ENCODE peak calls at places on chromosomes 16 and 17, in nine cellular contexts. X is AG10803, L is kidney epithelial cell, D is BJ, P is GM23338, O is mesothelial cell of epicardium, U is lung, W is body of pancreas, N is AG09309. C is an unnamed sample.

GRCh38 chr16:49839462-49839825 is 16.5 kb downstream of the ZNF423 start:
- DNase-seq in X (no peak), L (no peak), D (no peak), P (peak; percentile 37), O (no peak), U (no peak), W (no peak), N (no peak), C (no peak)

GRCh38 chr17:45371414-45372324 is 54.8 kb upstream of the MAP3K14 start:
- DNase-seq in X (peak; percentile 98), L (peak; percentile 83), D (peak; percentile 91), P (peak; percentile 95), O (peak; percentile 92), U (peak; percentile 84), W (peak; percentile 83), N (peak; percentile 94), C (peak; percentile 56)

GRCh38 chr16:11843861-11844260 is 7.5 kb downstream of the RSL1D1 start:
- DNase-seq in X (no peak), L (no peak), D (no peak), P (no peak), O (no peak), U (no peak), W (no peak), N (no peak), C (no peak)

GRCh38 chr17:82923366-82924113 is 83.7 kb upstream of the ZNF750 start:
- DNase-seq in X (no peak), L (no peak), D (no peak), P (no peak), O (no peak), U (no peak), W (no peak), N (no peak), C (no peak)

GRCh38 chr17:79925242-79925957 is 86.2 kb upstream of the CBX4 start:
- DNase-seq in X (peak; percentile 31), L (no peak), D (no peak), P (peak; percentile 45), O (no peak), U (peak; percentile 79), W (peak; percentile 80), N (no peak), C (no peak)

GRCh38 chr16:69741951-69742904 is 12.5 kb downstream of the NOB1 start:
- DNase-seq in X (no peak), L (no peak), D (no peak), P (no peak), O (peak; percentile 71), U (peak; percentile 67), W (peak; percentile 69), N (no peak), C (no peak)

GRCh38 chr16:49409121-49409520 is 35.5 kb downstream of the C16orf78 start:
- DNase-seq in X (no peak), L (no peak), D (no peak), P (no peak), O (no peak), U (no peak), W (no peak), N (no peak), C (no peak)

GRCh38 chr17:40427002-40427491 is 9.4 kb upstream of the TOP2A start:
- DNase-seq in X (no peak), L (no peak), D (no peak), P (no peak), O (peak; percentile 10), U (no peak), W (no peak), N (no peak), C (no peak)

GRCh38 chr16:1296688-1297412 is 12.6 kb upstream of the UBE2I start:
- DNase-seq in X (peak; percentile 34), L (peak; percentile 88), D (peak; percentile 34), P (no peak), O (no peak), U (no peak), W (peak; percentile 74), N (no peak), C (no peak)

GRCh38 chr16:72001180-72001890 is 1.1 kb upstream of the PKD1L3 start:
- DNase-seq in X (no peak), L (no peak), D (no peak), P (no peak), O (no peak), U (no peak), W (no peak), N (no peak), C (no peak)

GRCh38 chr17:8289103-8289397 is 580 bp downstream of the RANGRF start:
- DNase-seq in X (no peak), L (no peak), D (no peak), P (peak; percentile 79), O (peak; percentile 78), U (no peak), W (no peak), N (no peak), C (no peak)

GRCh38 chr17:75753514-75754377 is 11.2 kb downstream of the GALK1 start:
- DNase-seq in X (peak; percentile 60), L (no peak), D (no peak), P (peak; percentile 92), O (peak; percentile 73), U (peak; percentile 47), W (peak; percentile 69), N (no peak), C (peak; percentile 55)

GRCh38 chr17:77453613-77454559 is 313.1 kb downstream of the SEC14L1 start:
- DNase-seq in X (no peak), L (no peak), D (no peak), P (no peak), O (no peak), U (no peak), W (peak; percentile 73), N (no peak), C (peak; percentile 68)

GRCh38 chr16:25005445-25006306 is 9.5 kb downstream of the ARHGAP17 start:
- DNase-seq in X (peak; percentile 32), L (no peak), D (no peak), P (no peak), O (no peak), U (no peak), W (no peak), N (no peak), C (no peak)

GRCh38 chr17:12727881-12728280 is 61.4 kb upstream of the ARHGAP44 start:
- DNase-seq in X (no peak), L (no peak), D (no peak), P (no peak), O (no peak), U (no peak), W (no peak), N (no peak), C (no peak)

GRCh38 chr16:80946481-80946880 is 60.2 kb downstream of the CMC2 start:
- DNase-seq in X (peak; percentile 17), L (no peak), D (no peak), P (no peak), O (no peak), U (no peak), W (no peak), N (no peak), C (no peak)

GRCh38 chr17:67582632-67583230 is 135.0 kb upstream of the NOL11 start:
- DNase-seq in X (no peak), L (no peak), D (no peak), P (no peak), O (peak; percentile 43), U (no peak), W (peak; percentile 90), N (no peak), C (no peak)

GRCh38 chr16:81447383-81448101 is 2.9 kb downstream of the CMIP start:
- DNase-seq in X (no peak), L (no peak), D (no peak), P (peak; percentile 39), O (no peak), U (peak; percentile 68), W (peak; percentile 67), N (no peak), C (peak; percentile 78)

GRCh38 chr16:72997141-72997542 is 50.8 kb downstream of the ZFHX3 start:
- DNase-seq in X (peak; percentile 67), L (no peak), D (no peak), P (no peak), O (no peak), U (peak; percentile 71), W (peak; percentile 65), N (no peak), C (peak; percentile 59)

GRCh38 chr17:73189417-73190099 is 3.3 kb upstream of the COG1 start:
- DNase-seq in X (peak; percentile 53), L (peak; percentile 38), D (no peak), P (peak; percentile 68), O (no peak), U (no peak), W (no peak), N (no peak), C (no peak)
- TF ChIP-seq CTCF in X (peak; percentile 62), L (peak; percentile 82), D (peak; percentile 59), P (peak; percentile 58), O (no peak), U (peak; percentile 40), W (no peak), N (peak; percentile 71), C (peak; percentile 29)

GRCh38 chr16:2782583-2783351 is 4.6 kb downstream of the PRSS33 start:
- DNase-seq in X (no peak), L (no peak), D (no peak), P (peak; percentile 55), O (no peak), U (no peak), W (no peak), N (no peak), C (no peak)
- TF ChIP-seq CTCF in X (no peak), L (no peak), D (no peak), P (no peak), O (no peak), U (no peak), W (no peak), N (no peak), C (no peak)

DNA sequence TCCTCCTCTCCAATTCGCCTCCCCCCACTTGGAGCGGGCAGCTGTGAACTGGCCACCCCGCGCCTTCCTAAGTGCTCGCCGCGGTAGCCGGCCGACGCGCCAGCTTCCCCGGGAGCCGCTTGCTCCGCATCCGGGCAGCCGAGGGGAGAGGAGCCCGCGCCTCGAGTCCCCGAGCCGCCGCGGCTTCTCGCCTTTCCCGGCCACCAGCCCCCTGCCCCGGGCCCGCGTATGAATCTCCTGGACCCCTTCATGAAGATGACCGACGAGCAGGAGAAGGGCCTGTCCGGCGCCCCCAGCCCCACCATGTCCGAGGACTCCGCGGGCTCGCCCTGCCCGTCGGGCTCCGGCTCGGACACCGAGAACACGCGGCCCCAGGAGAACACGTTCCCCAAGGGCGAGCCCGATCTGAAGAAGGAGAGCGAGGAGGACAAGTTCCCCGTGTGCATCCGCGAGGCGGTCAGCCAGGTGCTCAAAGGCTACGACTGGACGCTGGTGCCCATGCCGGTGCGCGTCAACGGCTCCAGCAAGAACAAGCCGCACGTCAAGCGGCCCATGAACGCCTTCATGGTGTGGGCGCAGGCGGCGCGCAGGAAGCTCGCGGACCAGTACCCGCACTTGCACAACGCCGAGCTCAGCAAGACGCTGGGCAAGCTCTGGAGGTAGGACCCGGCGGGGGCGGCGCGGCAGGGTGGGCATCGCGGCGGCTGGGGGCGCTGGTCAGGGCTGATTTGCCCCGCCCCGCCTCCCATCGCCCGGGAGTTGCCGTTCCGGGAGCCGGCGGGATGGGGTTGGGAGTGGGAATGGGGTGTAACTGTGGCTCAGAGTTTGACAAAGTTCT is 563 bp downstream of the SOX9 start:
- DNase-seq in X (peak; percentile 50), L (no peak), D (no peak), P (peak; percentile 66), O (peak; percentile 67), U (peak; percentile 38), W (peak; percentile 59), N (no peak), C (no peak)
- TF ChIP-seq CTCF in X (no peak), L (no peak), D (no peak), P (no peak), O (no peak), U (no peak), W (no peak), N (no peak), C (no peak)

GRCh38 chr17:1724869-1725641 is 551 bp downstream of the WDR81 start:
- DNase-seq in X (no peak), L (no peak), D (no peak), P (peak; percentile 54), O (no peak), U (no peak), W (no peak), N (no peak), C (peak; percentile 58)
- TF ChIP-seq CTCF in X (no peak), L (no peak), D (no peak), P (no peak), O (no peak), U (no peak), W (no peak), N (no peak), C (peak; percentile 39)

C was measured in CD14-positive monocyte.